ENCODE peak calls at places on chromosomes 3 and 15, in four cellular contexts. Q, C, B and O are unnamed samples.

GRCh38 chr3:127072221-127072771 is 89.4 kb downstream of the PLXNA1 start:
- DNase-seq in Q (no peak), C (no peak), B (no peak), O (no peak)

GRCh38 chr3:12963869-12964712 is 109.1 kb downstream of the IQSEC1 start:
- DNase-seq in Q (no peak), C (no peak), B (no peak), O (no peak)

GRCh38 chr15:101376615-101377395 is 81.8 kb upstream of the SNRPA1 start:
- DNase-seq in B (no peak), Q (no peak), C (no peak), O (no peak)

GRCh38 chr3:19547665-19548464 is 386.2 kb downstream of the EFHB start:
- DNase-seq in B (peak; percentile 9), C (no peak), Q (no peak), O (no peak)

GRCh38 chr3:18680759-18681158 is 255.6 kb upstream of the SATB1 start:
- DNase-seq in Q (no peak), C (no peak), B (no peak), O (no peak)

GRCh38 chr3:65846936-65847335 is 191.8 kb downstream of the MAGI1 start:
- DNase-seq in Q (no peak), B (no peak), C (no peak), O (no peak)

GRCh38 chr3:127035672-127036071 is 52.8 kb downstream of the PLXNA1 start:
- DNase-seq in B (peak; percentile 55), Q (peak; percentile 43), C (no peak), O (peak; percentile 65)

GRCh38 chr15:61828860-61829513 is 231.3 kb downstream of the VPS13C start:
- DNase-seq in C (no peak), B (no peak), Q (peak; percentile 38), O (peak; percentile 30)

GRCh38 chr3:22284559-22284958 is 533.5 kb upstream of the ZNF385D start:
- DNase-seq in B (no peak), C (no peak), Q (no peak), O (no peak)

GRCh38 chr3:193665370-193665989 is 72.5 kb downstream of the OPA1 start:
- DNase-seq in C (peak; percentile 4), Q (no peak), B (peak; percentile 21), O (no peak)

GRCh38 chr15:99511865-99512632 is 53.7 kb upstream of the MEF2A start:
- DNase-seq in Q (peak; percentile 50), C (no peak), B (no peak), O (no peak)

GRCh38 chr3:41508063-41508696 is 308.9 kb downstream of the CTNNB1 start:
- DNase-seq in Q (no peak), C (no peak), B (peak; percentile 38), O (no peak)

GRCh38 chr3:100158877-100159563 is 44.7 kb upstream of the FILIP1L start:
- DNase-seq in Q (no peak), C (no peak), B (no peak), O (no peak)

GRCh38 chr3:119834754-119835365 is 53.0 kb downstream of the NR1I2 start:
- DNase-seq in B (no peak), Q (no peak), C (no peak), O (no peak)
- H3K4me3 ChIP-seq in B (no peak overlapping the region), Q (no peak overlapping the region), C (no peak overlapping the region), O (no peak overlapping the region)

GRCh38 chr3:123328851-123329635 is 119.8 kb downstream of the ADCY5 start:
- DNase-seq in C (no peak), Q (peak; percentile 81), B (peak; percentile 53), O (peak; percentile 62)
- H3K9me3 ChIP-seq in C (peaks cover 6% of the 10 kb centered on the region), Q (no peaks in the 10 kb centered on the region), B (no peaks in the 10 kb centered on the region), O (no peaks in the 10 kb centered on the region)

GRCh38 chr3:187750041-187750512 is 4.8 kb upstream of the BCL6 start:
- DNase-seq in C (no peak), B (peak; percentile 66), Q (no peak), O (no peak)
- H3K4me3 ChIP-seq in C (peak overlapping the region; percentile 45), B (peak overlapping the region; percentile 44), Q (peak overlapping the region; percentile 15), O (no peak overlapping the region)

GRCh38 chr15:73789491-73790240 is 36.5 kb upstream of the INSYN1 start:
- DNase-seq in B (no peak), Q (no peak), C (no peak), O (no peak)

GRCh38 chr15:73796266-73796939 is 43.3 kb upstream of the INSYN1 start:
- DNase-seq in Q (no peak), C (no peak), B (no peak), O (no peak)

GRCh38 chr15:73787621-73788020 is 34.5 kb upstream of the INSYN1 start:
- DNase-seq in Q (no peak), B (no peak), C (no peak), O (peak; percentile 95)

GRCh38 chr15:73794501-73795133 is 41.5 kb upstream of the INSYN1 start:
- DNase-seq in B (peak; percentile 15), C (no peak), Q (no peak), O (no peak)

GRCh38 chr15:73792429-73792828 is 39.3 kb upstream of the INSYN1 start:
- DNase-seq in B (no peak), Q (no peak), C (no peak), O (no peak)
- H3K9me3 ChIP-seq in B (no peaks in the 10 kb centered on the region), Q (no peaks in the 10 kb centered on the region), C (no peaks in the 10 kb centered on the region), O (no peaks in the 10 kb centered on the region)

GRCh38 chr3:119323401-119324107 is 29.4 kb downstream of the ARHGAP31 start:
- DNase-seq in B (no peak), Q (no peak), C (no peak), O (no peak)

GRCh38 chr3:119324899-119325298 is 30.7 kb downstream of the ARHGAP31 start:
- DNase-seq in Q (no peak), C (no peak), B (no peak), O (no peak)

GRCh38 chr3:119330181-119330580 is 36.0 kb downstream of the ARHGAP31 start:
- DNase-seq in C (no peak), B (no peak), Q (no peak), O (no peak)

GRCh38 chr3:119329551-119329950 is 35.4 kb downstream of the ARHGAP31 start:
- DNase-seq in Q (no peak), B (no peak), C (no peak), O (no peak)

GRCh38 chr3:119326976-119327375 is 32.8 kb downstream of the ARHGAP31 start:
- DNase-seq in C (no peak), Q (no peak), B (no peak), O (no peak)
- H3K4me3 ChIP-seq in C (no peak overlapping the region), Q (no peak overlapping the region), B (no peak overlapping the region), O (no peak overlapping the region)

GRCh38 chr3:1945698-1946097 is 153.0 kb upstream of the CNTN4 start:
- DNase-seq in Q (no peak), C (no peak), B (no peak), O (no peak)
- H3K9me3 ChIP-seq in Q (no peaks in the 10 kb centered on the region), C (peaks cover 23% of the 10 kb centered on the region), B (peaks cover 4% of the 10 kb centered on the region), O (no peaks in the 10 kb centered on the region)

GRCh38 chr15:51266548-51266947 is 71.8 kb downstream of the CYP19A1 start:
- DNase-seq in B (no peak), Q (no peak), C (no peak), O (no peak)
- H3K4me3 ChIP-seq in B (no peak overlapping the region), Q (no peak overlapping the region), C (no peak overlapping the region), O (peak overlapping the region; percentile 50)

DNA sequence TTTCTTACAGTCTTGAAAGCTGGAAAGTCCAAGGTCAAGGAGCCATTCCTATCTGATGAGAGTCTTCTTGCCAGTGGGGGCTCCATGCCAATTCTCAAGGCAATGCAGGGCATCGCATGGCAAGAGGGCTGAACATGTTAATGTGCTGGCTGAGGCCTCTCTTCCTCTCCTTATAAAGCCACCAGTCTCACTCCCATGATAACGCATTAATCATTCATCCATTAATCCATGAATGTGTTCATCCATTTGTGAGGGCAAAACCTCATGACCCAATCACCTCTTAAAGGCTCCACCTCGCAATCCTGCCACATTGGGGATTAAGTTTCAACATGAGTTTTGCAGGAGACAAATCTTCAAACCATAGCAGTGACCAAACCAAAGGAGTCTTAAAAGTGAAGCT is 118.3 kb downstream of the PROS1 start:
- DNase-seq in B (no peak), C (no peak), Q (no peak), O (peak; percentile 9)
- H3K9me3 ChIP-seq in B (no peaks in the 10 kb centered on the region), C (no peaks in the 10 kb centered on the region), Q (no peaks in the 10 kb centered on the region), O (no peaks in the 10 kb centered on the region)

GRCh38 chr15:57237282-57237642 is 139.0 kb upstream of the CGNL1 start:
- DNase-seq in Q (no peak), C (no peak), B (no peak), O (peak; percentile 21)
- H3K4me3 ChIP-seq in Q (no peak overlapping the region), C (no peak overlapping the region), B (no peak overlapping the region), O (no peak overlapping the region)